ENCODE peak calls at places on chromosome 7, in ten cellular contexts. L, J, R, T, E, C, P, V, B and O are unnamed samples.

GRCh38 chr7:38368191-38368605 is 94.8 kb upstream of the TARP start:
- DNase-seq in L (peak; percentile 71), J (peak; percentile 71), R (peak; percentile 51), T (peak; percentile 84), E (peak; percentile 92), C (peak; percentile 40), P (peak; percentile 54), V (peak; percentile 88), B (peak; percentile 42), O (peak; percentile 30)

GRCh38 chr7:1812693-1813393 is 142.8 kb downstream of the ELFN1 start:
- DNase-seq in L (no peak), J (no peak), R (no peak), T (no peak), E (no peak), C (no peak), P (no peak), V (peak; percentile 13), B (no peak), O (no peak)

GRCh38 chr7:71682841-71683341 is 550.9 kb downstream of the GALNT17 start:
- DNase-seq in L (no peak), J (no peak), R (no peak), T (no peak), E (no peak), C (no peak), P (no peak), V (no peak), B (no peak), O (no peak)

GRCh38 chr7:154231732-154232131 is 179.5 kb downstream of the DPP6 start:
- DNase-seq in L (no peak), J (no peak), R (no peak), T (no peak), E (peak; percentile 20), C (no peak), P (no peak), V (no peak), B (no peak), O (no peak)

GRCh38 chr7:43201912-43202311 is 89.5 kb downstream of the HECW1 start:
- DNase-seq in L (no peak), J (no peak), R (no peak), T (peak; percentile 14), E (no peak), C (no peak), P (peak; percentile 34), V (no peak), B (no peak), O (no peak)

GRCh38 chr7:50594734-50595537 is 29.7 kb upstream of the DDC start:
- DNase-seq in L (no peak), J (no peak), R (no peak), T (no peak), E (peak; percentile 18), C (no peak), P (no peak), V (no peak), B (no peak), O (no peak)

GRCh38 chr7:74482629-74483401 is 29.1 kb downstream of the GTF2IRD1 start:
- DNase-seq in L (no peak), J (no peak), R (no peak), T (peak; percentile 97), E (no peak), C (no peak), P (peak; percentile 97), V (no peak), B (no peak), O (no peak)

GRCh38 chr7:111138196-111138569 is 47.3 kb downstream of the LRRN3 start:
- DNase-seq in L (peak; percentile 33), J (peak; percentile 48), R (no peak), T (peak; percentile 85), E (peak; percentile 83), C (no peak), P (peak; percentile 53), V (peak; percentile 79), B (no peak), O (no peak)

GRCh38 chr7:129376076-129376777 is 58.0 kb upstream of the STRIP2 start:
- DNase-seq in L (peak; percentile 32), J (peak; percentile 32), R (peak; percentile 4), T (peak; percentile 21), E (peak; percentile 80), C (no peak), P (peak; percentile 8), V (peak; percentile 65), B (no peak), O (no peak)

GRCh38 chr7:15643000-15643705 is 43.3 kb downstream of the MEOX2 start:
- DNase-seq in L (no peak), J (no peak), R (no peak), T (peak; percentile 10), E (no peak), C (no peak), P (no peak), V (no peak), B (no peak), O (no peak)

GRCh38 chr7:824664-825063 is 7.6 kb upstream of the SUN1 start:
- DNase-seq in L (no peak), J (no peak), R (no peak), T (no peak), E (no peak), C (no peak), P (no peak), V (no peak), B (no peak), O (no peak)

GRCh38 chr7:126993626-126994213 is 259.0 kb downstream of the GRM8 start:
- DNase-seq in L (no peak), J (no peak), R (no peak), T (no peak), E (no peak), C (no peak), P (no peak), V (no peak), B (no peak), O (no peak)

GRCh38 chr7:108046952-108047506 is 44.1 kb upstream of the LAMB1 start:
- DNase-seq in L (no peak), J (no peak), R (no peak), T (no peak), E (no peak), C (no peak), P (no peak), V (no peak), B (no peak), O (no peak)

GRCh38 chr7:51785171-51785570 is 468.6 kb upstream of the COBL start:
- DNase-seq in L (no peak), J (no peak), R (no peak), T (no peak), E (no peak), C (no peak), P (no peak), V (no peak), B (no peak), O (no peak)

GRCh38 chr7:30908681-30909080 is 3.0 kb upstream of the AQP1 start:
- DNase-seq in L (no peak), J (no peak), R (no peak), T (no peak), E (no peak), C (no peak), P (no peak), V (peak; percentile 47), B (no peak), O (no peak)

GRCh38 chr7:23967949-23968599 is 258.1 kb downstream of the STK31 start:
- DNase-seq in L (no peak), J (no peak), R (no peak), T (no peak), E (peak; percentile 33), C (no peak), P (no peak), V (no peak), B (no peak), O (no peak)

GRCh38 chr7:116354546-116355422 is 144.4 kb downstream of the TES start:
- DNase-seq in L (no peak), J (no peak), R (no peak), T (peak; percentile 95), E (no peak), C (peak; percentile 53), P (peak; percentile 97), V (peak; percentile 99), B (no peak), O (no peak)

GRCh38 chr7:20330176-20330796 is 414 bp upstream of the ITGB8 start:
- DNase-seq in L (no peak), J (peak; percentile 74), R (peak; percentile 73), T (peak; percentile 91), E (peak; percentile 92), C (peak; percentile 76), P (peak; percentile 77), V (peak; percentile 88), B (no peak), O (peak; percentile 66)

GRCh38 chr7:106287786-106288185 is 3.0 kb upstream of the NAMPT start:
- DNase-seq in L (no peak), J (no peak), R (no peak), T (no peak), E (no peak), C (no peak), P (no peak), V (no peak), B (no peak), O (no peak)

GRCh38 chr7:158828343-158829020 is 827 bp downstream of the ESYT2 start:
- DNase-seq in L (peak; percentile 8), J (peak; percentile 36), R (peak; percentile 23), T (no peak), E (peak; percentile 47), C (peak; percentile 26), P (no peak), V (peak; percentile 52), B (no peak), O (no peak)

GRCh38 chr7:4715385-4715770 is 33.3 kb downstream of the FOXK1 start:
- DNase-seq in L (no peak), J (no peak), R (no peak), T (no peak), E (no peak), C (no peak), P (peak; percentile 84), V (no peak), B (peak; percentile 82), O (no peak)

GRCh38 chr7:20376796-20377195 is 46.1 kb downstream of the ITGB8 start:
- DNase-seq in L (no peak), J (no peak), R (no peak), T (no peak), E (no peak), C (no peak), P (no peak), V (no peak), B (no peak), O (no peak)

GRCh38 chr7:131370523-131370968 is 42.9 kb downstream of the MKLN1 start:
- DNase-seq in L (peak; percentile 26), J (no peak), R (no peak), T (peak; percentile 76), E (peak; percentile 30), C (no peak), P (peak; percentile 54), V (no peak), B (no peak), O (no peak)